ENCODE peak calls at places on chromosomes 4 and X, in eight cellular contexts. One of them, this sample, is unnamed.

GRCh38 chr4:52555356-52555716 is 103.8 kb downstream of the USP46 start:
- DNase-seq in K562: no peak
- DNase-seq in ovary: no peak
- DNase-seq in stomach: no peak
- DNase-seq in upper lobe of left lung: no peak
- DNase-seq in transverse colon: no peak
- DNase-seq in tibial nerve: no peak
- DNase-seq in sigmoid colon: no peak
- DNase-seq in this sample: no peak

GRCh38 chr4:166282081-166282770 is 409.2 kb downstream of the TLL1 start:
- DNase-seq in K562: no peak
- DNase-seq in ovary: no peak
- DNase-seq in stomach: no peak
- DNase-seq in upper lobe of left lung: no peak
- DNase-seq in transverse colon: no peak
- DNase-seq in tibial nerve: no peak
- DNase-seq in sigmoid colon: no peak
- DNase-seq in this sample: no peak

GRCh38 chrX:118976599-118977340 is 2.4 kb downstream of the LONRF3 start:
- DNase-seq in K562: no peak
- DNase-seq in ovary: peak; percentile 58
- DNase-seq in stomach: peak; percentile 75
- DNase-seq in upper lobe of left lung: peak; percentile 58
- DNase-seq in transverse colon: peak; percentile 82
- DNase-seq in tibial nerve: no peak
- DNase-seq in sigmoid colon: peak; percentile 80
- DNase-seq in this sample: peak; percentile 68

GRCh38 chr4:15244354-15244753 is 183.5 kb upstream of the C1QTNF7 start:
- DNase-seq in K562: no peak
- DNase-seq in ovary: no peak
- DNase-seq in stomach: no peak
- DNase-seq in upper lobe of left lung: no peak
- DNase-seq in transverse colon: no peak
- DNase-seq in tibial nerve: no peak
- DNase-seq in sigmoid colon: no peak
- DNase-seq in this sample: no peak

GRCh38 chr4:53716011-53716410 is 124.7 kb upstream of the LNX1 start:
- DNase-seq in K562: no peak
- DNase-seq in ovary: no peak
- DNase-seq in stomach: no peak
- DNase-seq in upper lobe of left lung: no peak
- DNase-seq in transverse colon: no peak
- DNase-seq in tibial nerve: no peak
- DNase-seq in sigmoid colon: no peak
- DNase-seq in this sample: no peak

GRCh38 chr4:87049508-87049907 is 114.7 kb downstream of the AFF1 start:
- DNase-seq in K562: no peak
- DNase-seq in ovary: no peak
- DNase-seq in stomach: no peak
- DNase-seq in upper lobe of left lung: no peak
- DNase-seq in transverse colon: no peak
- DNase-seq in tibial nerve: no peak
- DNase-seq in sigmoid colon: no peak
- DNase-seq in this sample: no peak

GRCh38 chrX:123138473-123138872 is 45.6 kb upstream of the GRIA3 start:
- DNase-seq in K562: no peak
- DNase-seq in ovary: no peak
- DNase-seq in stomach: no peak
- DNase-seq in upper lobe of left lung: no peak
- DNase-seq in transverse colon: no peak
- DNase-seq in tibial nerve: no peak
- DNase-seq in sigmoid colon: no peak
- DNase-seq in this sample: no peak

GRCh38 chr4:2537011-2537830 is 774 bp downstream of the FAM193A start:
- DNase-seq in K562: peak; percentile 30
- DNase-seq in ovary: peak; percentile 74
- DNase-seq in stomach: peak; percentile 56
- DNase-seq in upper lobe of left lung: peak; percentile 57
- DNase-seq in transverse colon: peak; percentile 50
- DNase-seq in tibial nerve: no peak
- DNase-seq in sigmoid colon: peak; percentile 71
- DNase-seq in this sample: no peak

GRCh38 chrX:110087485-110088356 is 84.8 kb downstream of the TMEM164 start:
- DNase-seq in K562: no peak
- DNase-seq in ovary: no peak
- DNase-seq in stomach: no peak
- DNase-seq in upper lobe of left lung: peak; percentile 40
- DNase-seq in transverse colon: no peak
- DNase-seq in tibial nerve: peak; percentile 9
- DNase-seq in sigmoid colon: no peak
- DNase-seq in this sample: no peak

GRCh38 chr4:151852202-151852601 is 91.4 kb upstream of the GATB start:
- DNase-seq in K562: no peak
- DNase-seq in ovary: no peak
- DNase-seq in stomach: no peak
- DNase-seq in upper lobe of left lung: no peak
- DNase-seq in transverse colon: no peak
- DNase-seq in tibial nerve: no peak
- DNase-seq in sigmoid colon: no peak
- DNase-seq in this sample: no peak

GRCh38 chr4:57023104-57023503 is 44.4 kb downstream of the POLR2B start:
- DNase-seq in K562: no peak
- DNase-seq in ovary: no peak
- DNase-seq in stomach: no peak
- DNase-seq in upper lobe of left lung: no peak
- DNase-seq in transverse colon: no peak
- DNase-seq in tibial nerve: no peak
- DNase-seq in sigmoid colon: no peak
- DNase-seq in this sample: no peak

GRCh38 chr4:146647615-146648383 is 9.1 kb downstream of the POU4F2 start:
- DNase-seq in K562: no peak
- DNase-seq in ovary: no peak
- DNase-seq in stomach: no peak
- DNase-seq in upper lobe of left lung: no peak
- DNase-seq in transverse colon: no peak
- DNase-seq in tibial nerve: no peak
- DNase-seq in sigmoid colon: no peak
- DNase-seq in this sample: peak; percentile 37

GRCh38 chrX:154092371-154092770 is 5.1 kb downstream of the MECP2 start:
- DNase-seq in K562: no peak
- DNase-seq in ovary: no peak
- DNase-seq in stomach: no peak
- DNase-seq in upper lobe of left lung: no peak
- DNase-seq in transverse colon: no peak
- DNase-seq in tibial nerve: no peak
- DNase-seq in sigmoid colon: no peak
- DNase-seq in this sample: no peak

GRCh38 chrX:154097003-154097596 is 417 bp downstream of the MECP2 start:
- DNase-seq in K562: peak; percentile 94
- DNase-seq in ovary: peak; percentile 87
- DNase-seq in stomach: peak; percentile 65
- DNase-seq in upper lobe of left lung: peak; percentile 66
- DNase-seq in transverse colon: peak; percentile 69
- DNase-seq in tibial nerve: peak; percentile 49
- DNase-seq in sigmoid colon: peak; percentile 90
- DNase-seq in this sample: peak; percentile 77

GRCh38 chrX:154096140-154097002 is 1.1 kb downstream of the MECP2 start:
- DNase-seq in K562: peak; percentile 27
- DNase-seq in ovary: peak; percentile 46
- DNase-seq in stomach: no peak
- DNase-seq in upper lobe of left lung: no peak
- DNase-seq in transverse colon: no peak
- DNase-seq in tibial nerve: no peak
- DNase-seq in sigmoid colon: no peak
- DNase-seq in this sample: no peak

GRCh38 chrX:154093965-154094364 is 3.6 kb downstream of the MECP2 start:
- DNase-seq in K562: no peak
- DNase-seq in ovary: no peak
- DNase-seq in stomach: no peak
- DNase-seq in upper lobe of left lung: no peak
- DNase-seq in transverse colon: no peak
- DNase-seq in tibial nerve: no peak
- DNase-seq in sigmoid colon: no peak
- DNase-seq in this sample: no peak

GRCh38 chrX:154094833-154095232 is 2.7 kb downstream of the MECP2 start:
- DNase-seq in K562: no peak
- DNase-seq in ovary: no peak
- DNase-seq in stomach: no peak
- DNase-seq in upper lobe of left lung: no peak
- DNase-seq in transverse colon: no peak
- DNase-seq in tibial nerve: no peak
- DNase-seq in sigmoid colon: no peak
- DNase-seq in this sample: no peak
- H3K4me3 ChIP-seq in K562: peak overlapping the region; percentile 87
- H3K4me3 ChIP-seq in ovary: no peak overlapping the region
- H3K4me3 ChIP-seq in stomach: peak overlapping the region; percentile 23
- H3K4me3 ChIP-seq in upper lobe of left lung: no peak overlapping the region
- H3K4me3 ChIP-seq in transverse colon: no peak overlapping the region
- H3K4me3 ChIP-seq in tibial nerve: no peak overlapping the region
- H3K4me3 ChIP-seq in sigmoid colon: peak overlapping the region; percentile 81
- H3K4me3 ChIP-seq in this sample: peak overlapping the region; percentile 3

DNA sequence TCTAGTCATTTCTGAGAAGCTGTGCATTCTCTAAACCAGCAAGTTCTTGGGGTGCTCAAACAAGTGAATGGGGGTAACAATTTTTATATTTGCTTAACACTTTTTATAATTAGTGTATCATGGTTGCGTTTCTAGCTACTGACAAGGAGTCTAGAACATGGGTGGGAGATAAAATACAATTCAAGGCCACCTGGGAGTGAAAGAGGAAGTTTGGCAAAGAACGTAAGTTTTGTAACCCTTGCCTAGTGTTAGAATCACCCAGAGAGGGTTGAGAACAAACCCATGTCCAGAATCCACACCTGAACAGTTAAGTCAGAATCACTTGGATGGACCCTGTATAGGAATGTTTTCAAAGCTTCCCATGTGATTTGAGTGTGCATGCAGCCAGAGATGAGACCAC is 92.7 kb downstream of the AFF2 start:
- DNase-seq in K562: no peak
- DNase-seq in ovary: no peak
- DNase-seq in stomach: no peak
- DNase-seq in upper lobe of left lung: no peak
- DNase-seq in transverse colon: no peak
- DNase-seq in tibial nerve: no peak
- DNase-seq in sigmoid colon: no peak
- DNase-seq in this sample: no peak
- TF ChIP-seq EP300 in K562: no peak
- TF ChIP-seq EP300 in ovary: no peak
- TF ChIP-seq EP300 in stomach: no peak
- TF ChIP-seq EP300 in upper lobe of left lung: no peak
- TF ChIP-seq EP300 in transverse colon: no peak
- TF ChIP-seq EP300 in tibial nerve: no peak
- TF ChIP-seq EP300 in sigmoid colon: no peak
- TF ChIP-seq EP300 in this sample: no peak

DNA sequence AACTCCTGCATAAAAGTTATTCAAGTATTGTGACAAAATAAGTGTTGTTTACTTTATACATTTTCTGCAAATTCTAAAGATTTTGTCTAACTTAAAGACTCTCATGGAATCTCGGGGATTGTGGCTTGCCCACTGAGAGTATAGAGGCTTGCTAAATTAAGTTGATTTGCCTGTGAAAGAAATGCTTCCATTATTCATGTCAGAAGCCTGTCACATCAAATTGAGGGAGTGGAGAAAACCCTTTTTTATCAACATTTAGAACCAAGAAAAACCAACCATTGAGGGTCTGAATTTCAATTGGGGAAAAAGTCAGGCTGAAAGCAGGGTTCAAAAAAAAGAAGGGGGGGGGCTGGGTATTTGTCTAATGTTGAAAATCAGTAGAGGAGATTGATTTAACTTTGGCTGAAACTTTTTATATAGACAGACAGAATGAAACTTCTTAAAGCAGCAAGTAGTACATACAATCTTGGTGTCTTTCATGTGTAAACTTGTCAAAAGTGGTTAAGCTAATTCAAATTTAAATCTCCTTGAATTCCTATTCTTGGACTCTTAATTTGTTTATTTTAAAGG is 144.8 kb upstream of the CXorf66 start:
- DNase-seq in K562: no peak
- DNase-seq in ovary: no peak
- DNase-seq in stomach: no peak
- DNase-seq in upper lobe of left lung: no peak
- DNase-seq in transverse colon: no peak
- DNase-seq in tibial nerve: no peak
- DNase-seq in sigmoid colon: no peak
- DNase-seq in this sample: no peak
- H3K4me3 ChIP-seq in K562: no peak overlapping the region
- H3K4me3 ChIP-seq in ovary: no peak overlapping the region
- H3K4me3 ChIP-seq in stomach: no peak overlapping the region
- H3K4me3 ChIP-seq in upper lobe of left lung: no peak overlapping the region
- H3K4me3 ChIP-seq in transverse colon: no peak overlapping the region
- H3K4me3 ChIP-seq in tibial nerve: no peak overlapping the region
- H3K4me3 ChIP-seq in sigmoid colon: no peak overlapping the region
- H3K4me3 ChIP-seq in this sample: no peak overlapping the region

DNA sequence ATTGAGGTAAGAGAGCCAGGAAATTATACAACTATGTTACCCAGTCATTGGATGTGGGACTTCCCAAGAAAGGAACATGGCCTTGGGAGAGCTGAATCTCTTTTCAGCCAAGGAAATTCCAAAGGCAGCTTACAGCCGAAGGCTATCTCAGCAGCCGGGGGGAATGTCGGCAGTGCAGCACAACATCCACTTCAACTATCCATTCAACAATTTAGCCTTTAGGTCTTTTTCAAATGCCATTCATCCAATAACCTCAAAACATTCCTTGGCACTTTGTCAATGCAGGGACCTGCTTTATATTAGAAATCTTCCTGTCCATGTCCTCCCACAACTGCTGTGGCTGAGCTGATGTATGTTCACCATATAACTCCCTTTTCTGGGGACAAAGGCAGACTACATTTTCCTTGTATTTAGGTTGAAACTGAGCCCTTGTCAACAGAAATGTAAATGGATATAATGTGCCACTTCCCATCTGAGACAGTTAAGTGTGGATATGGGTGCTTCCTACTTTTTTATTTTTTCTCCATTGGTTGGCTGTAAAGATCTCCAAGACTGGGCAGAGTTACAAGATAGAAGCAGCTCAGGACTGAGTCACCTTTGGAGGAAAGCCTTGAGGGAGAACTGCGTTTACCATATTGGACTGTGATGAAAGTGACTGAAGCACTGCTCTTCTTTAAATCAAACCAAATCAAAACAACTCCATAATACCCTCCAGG is 94.8 kb downstream of the GPRIN3 start:
- DNase-seq in K562: no peak
- DNase-seq in ovary: no peak
- DNase-seq in stomach: no peak
- DNase-seq in upper lobe of left lung: no peak
- DNase-seq in transverse colon: no peak
- DNase-seq in tibial nerve: no peak
- DNase-seq in sigmoid colon: no peak
- DNase-seq in this sample: no peak
- TF ChIP-seq EP300 in K562: no peak
- TF ChIP-seq EP300 in ovary: no peak
- TF ChIP-seq EP300 in stomach: no peak
- TF ChIP-seq EP300 in upper lobe of left lung: no peak
- TF ChIP-seq EP300 in transverse colon: no peak
- TF ChIP-seq EP300 in tibial nerve: no peak
- TF ChIP-seq EP300 in sigmoid colon: no peak
- TF ChIP-seq EP300 in this sample: no peak

GRCh38 chrX:150692296-150692695 is 900 bp upstream of the MTMR1 start:
- DNase-seq in K562: no peak
- DNase-seq in ovary: no peak
- DNase-seq in stomach: no peak
- DNase-seq in upper lobe of left lung: no peak
- DNase-seq in transverse colon: no peak
- DNase-seq in tibial nerve: no peak
- DNase-seq in sigmoid colon: no peak
- DNase-seq in this sample: no peak
- H3K4me3 ChIP-seq in K562: no peak overlapping the region
- H3K4me3 ChIP-seq in ovary: no peak overlapping the region
- H3K4me3 ChIP-seq in stomach: peak overlapping the region; percentile 56
- H3K4me3 ChIP-seq in upper lobe of left lung: peak overlapping the region; percentile 62
- H3K4me3 ChIP-seq in transverse colon: peak overlapping the region; percentile 61
- H3K4me3 ChIP-seq in tibial nerve: no peak overlapping the region
- H3K4me3 ChIP-seq in sigmoid colon: peak overlapping the region; percentile 58
- H3K4me3 ChIP-seq in this sample: peak overlapping the region; percentile 59

This sample was measured in suprapubic skin.